ENCODE peak calls at places on chromosomes 5 and 9, in eight cellular contexts. H is AG08396, U is EL, A is head of caudate nucleus, G is mucosa of descending colon, J is NCI-H1694 treated with DMSO at 0.1 percent for 48 hours, F is hepatic stellate cell, O is activated T-cell treated with anti-CD3 and anti-CD28 coated beads for 4 hours. L is an unnamed sample.

GRCh38 chr9:105901514-105902109 is 207.3 kb downstream of the TMEM38B start:
- DNase-seq in F (peak), J (peak), G (no peak), O (no peak), U (peak), A (peak), H (no peak), L (no peak)

GRCh38 chr5:120155873-120156272 is 308.2 kb upstream of the PRR16 start:
- DNase-seq in F (no peak), G (no peak), J (no peak), A (no peak), U (no peak), O (no peak), H (no peak), L (no peak)

GRCh38 chr5:160931283-160931682 is 79.3 kb upstream of the ATP10B start:
- DNase-seq in J (no peak), H (no peak), U (no peak), A (no peak), O (no peak), G (no peak), F (no peak), L (no peak)

GRCh38 chr5:14440598-14441401 is 140.8 kb upstream of the OTULINL start:
- DNase-seq in U (peak), J (peak), F (peak), H (peak), A (peak), G (no peak), O (no peak), L (no peak)

GRCh38 chr9:75146229-75146628 is 57.9 kb downstream of the OSTF1 start:
- DNase-seq in G (no peak), J (no peak), A (no peak), F (no peak), O (no peak), U (peak), H (peak), L (no peak)

GRCh38 chr9:131951905-131952304 is 127.8 kb downstream of the MED27 start:
- DNase-seq in J (no peak), H (peak), F (peak), G (no peak), O (no peak), A (peak), U (peak), L (no peak)

GRCh38 chr5:179190851-179191505 is 130.8 kb downstream of the ZNF354C start:
- DNase-seq in G (peak), A (no peak), U (no peak), J (no peak), H (no peak), F (no peak), O (no peak), L (no peak)

GRCh38 chr9:87803623-87804345 is 77.9 kb downstream of the CTSL start:
- DNase-seq in O (no peak), G (no peak), U (no peak), F (no peak), H (no peak), A (no peak), J (no peak), L (no peak)

GRCh38 chr9:133122935-133123611 is 2.0 kb upstream of the RALGDS start:
- DNase-seq in H (no peak), G (peak), U (no peak), F (peak), J (no peak), A (no peak), O (no peak), L (no peak)

GRCh38 chr5:13955896-13956295 is 11.4 kb upstream of the DNAH5 start:
- DNase-seq in A (no peak), G (no peak), U (peak), J (no peak), H (peak), O (no peak), F (peak), L (no peak)

GRCh38 chr9:26685857-26686256 is 206.7 kb downstream of the CAAP1 start:
- DNase-seq in G (no peak), F (no peak), H (no peak), U (peak), O (no peak), A (no peak), J (no peak), L (no peak)

GRCh38 chr5:148988328-148988727 is 74.5 kb downstream of the SH3TC2 start:
- DNase-seq in A (no peak), O (no peak), J (no peak), U (no peak), G (no peak), H (no peak), F (no peak), L (no peak)

GRCh38 chr5:101306391-101307137 is 403.5 kb upstream of the ST8SIA4 start:
- DNase-seq in O (no peak), G (no peak), U (no peak), A (no peak), J (peak), F (no peak), H (no peak), L (peak)

L was measured in SW 1271.